ENCODE peak calls at places on chromosome 16, in five cellular contexts. J, E, T, W and Q are unnamed samples.

GRCh38 chr16:54484700-54485099 is 198.1 kb upstream of the IRX3 start:
- DNase-seq in W (no peak), J (no peak), T (no peak), E (no peak), Q (no peak)

GRCh38 chr16:85276741-85277140 is 164.5 kb upstream of the CIBAR2 start:
- DNase-seq in J (peak; percentile 52), E (no peak), T (no peak), W (no peak), Q (no peak)

GRCh38 chr16:17448640-17449638 is 21.8 kb downstream of the XYLT1 start:
- DNase-seq in W (no peak), E (no peak), J (no peak), T (no peak), Q (peak; percentile 70)

GRCh38 chr16:88703486-88704309 is 2.5 kb downstream of the RNF166 start:
- DNase-seq in W (no peak), T (no peak), J (no peak), E (no peak), Q (peak; percentile 47)

GRCh38 chr16:50696126-50696525 is 2.7 kb downstream of the NOD2 start:
- DNase-seq in E (no peak), J (peak; percentile 27), T (no peak), W (no peak), Q (no peak)

GRCh38 chr16:62638324-62638911 is 602.2 kb upstream of the CDH8 start:
- DNase-seq in W (no peak), T (no peak), E (no peak), J (no peak), Q (no peak)

GRCh38 chr16:59540621-59541020 is 806.5 kb upstream of the GOT2 start:
- DNase-seq in W (no peak), T (no peak), J (no peak), E (peak; percentile 52), Q (no peak)

GRCh38 chr16:23502466-23502865 is 7.8 kb downstream of the GGA2 start:
- DNase-seq in T (peak; percentile 24), W (peak; percentile 8), E (no peak), J (no peak), Q (no peak)

GRCh38 chr16:76955629-76956028 is 235.4 kb upstream of the MON1B start:
- DNase-seq in T (no peak), E (peak; percentile 5), J (no peak), W (no peak), Q (no peak)

GRCh38 chr16:66271074-66272060 is 95.1 kb upstream of the CDH5 start:
- DNase-seq in W (no peak), J (no peak), E (no peak), T (no peak), Q (no peak)

GRCh38 chr16:75251280-75252048 is at the start of gene BCAR1:
- DNase-seq in T (peak; percentile 90), J (peak; percentile 97), W (peak; percentile 23), E (peak; percentile 93), Q (peak; percentile 84)

GRCh38 chr16:65071371-65072311 is 50.2 kb downstream of the CDH11 start:
- DNase-seq in T (no peak), J (no peak), W (no peak), E (peak; percentile 64), Q (no peak)

GRCh38 chr16:83351846-83352245 is 455.9 kb upstream of the HSBP1 start:
- DNase-seq in W (no peak), J (no peak), T (no peak), E (peak; percentile 20), Q (no peak)

GRCh38 chr16:49828545-49829267 is 27.2 kb downstream of the ZNF423 start:
- DNase-seq in E (no peak), T (no peak), W (no peak), J (no peak), Q (no peak)

GRCh38 chr16:72753883-72754282 is 294.0 kb downstream of the ZFHX3 start:
- DNase-seq in E (no peak), W (no peak), T (no peak), J (no peak), Q (no peak)

GRCh38 chr16:70345840-70346239 is 863 bp upstream of the DDX19A start:
- DNase-seq in J (no peak), T (no peak), W (no peak), E (no peak), Q (no peak)

GRCh38 chr16:1434644-1435592 is 4.0 kb downstream of the PERCC1 start:
- DNase-seq in W (no peak), J (no peak), T (no peak), E (no peak), Q (no peak)

GRCh38 chr16:16101585-16101984 is 121.7 kb downstream of the ABCC6 start:
- DNase-seq in W (no peak), J (no peak), T (no peak), E (no peak), Q (no peak)